ENCODE peak calls at places on chromosomes 6 and 20, in nine cellular contexts. N is CD8-positive, alpha-beta memory T cell; W is CD4-positive, alpha-beta T cell; Y is ovary; S is A673; U is CD4-positive, alpha-beta memory T cell; A is uterus; Q is pancreas; V is colonic mucosa. X is an unnamed sample. For H3K27me3, the result is how much of the 10 kb centered on the place peaks cover.

GRCh38 chr6:161212902-161213301 is 61.0 kb downstream of the AGPAT4 start:
- DNase-seq in N (no peak), W (no peak), Y (no peak), S (no peak), U (no peak), A (no peak), Q (peak), V (no peak), X (no peak)

GRCh38 chr6:21220271-21220987 is 373.1 kb upstream of the SOX4 start:
- DNase-seq in N (no peak), W (no peak), Y (no peak), S (no peak), U (no peak), A (no peak), Q (no peak), V (no peak), X (peak)

GRCh38 chr6:70375166-70375565 is 38.1 kb upstream of the FAM135A start:
- DNase-seq in N (no peak), W (no peak), Y (no peak), S (no peak), U (no peak), A (no peak), Q (no peak), V (no peak), X (peak)

GRCh38 chr6:34459899-34460593 is 5.8 kb upstream of the PACSIN1 start:
- DNase-seq in N (peak), W (peak), Y (no peak), S (peak), U (peak), A (no peak), Q (peak), V (peak), X (peak)

GRCh38 chr6:70412797-70413113 is 553 bp upstream of the FAM135A start:
- DNase-seq in N (peak), W (no peak), Y (no peak), S (no peak), U (no peak), A (no peak), Q (no peak), V (no peak), X (no peak)

GRCh38 chr20:48597521-48598302 is 230.1 kb downstream of the PREX1 start:
- DNase-seq in N (no peak), W (no peak), Y (no peak), S (no peak), U (no peak), A (no peak), Q (no peak), V (no peak), X (no peak)

GRCh38 chr6:37049990-37050853 is 44.8 kb downstream of the FGD2 start:
- DNase-seq in N (peak), W (peak), Y (no peak), S (no peak), U (peak), A (no peak), Q (peak), V (peak), X (no peak)

GRCh38 chr6:24766685-24767462 is 7.9 kb upstream of the GMNN start:
- DNase-seq in N (no peak), W (no peak), Y (no peak), S (peak), U (peak), A (no peak), Q (no peak), V (no peak), X (peak)

GRCh38 chr6:2918936-2919335 is 15.8 kb upstream of the SERPINB9 start:
- DNase-seq in N (no peak), W (no peak), Y (no peak), S (no peak), U (no peak), A (no peak), Q (no peak), V (peak), X (no peak)

GRCh38 chr20:53597085-53597482 is 3.4 kb upstream of the ZNF217 start:
- DNase-seq in N (no peak), W (no peak), Y (no peak), S (peak), U (no peak), A (no peak), Q (peak), V (peak), X (peak)

GRCh38 chr20:59148713-59149493 is 14.7 kb upstream of the ZNF831 start:
- DNase-seq in N (no peak), W (no peak), Y (no peak), S (peak), U (peak), A (no peak), Q (no peak), V (no peak), X (no peak)

GRCh38 chr20:45833030-45833882 is at the start of gene SNX21:
- DNase-seq in N (peak), W (no peak), Y (peak), S (peak), U (peak), A (peak), Q (peak), V (peak), X (peak)

GRCh38 chr20:36941403-36941835 is 10.1 kb downstream of the SAMHD1 start:
- DNase-seq in N (no peak), W (no peak), Y (peak), S (peak), U (no peak), A (no peak), Q (no peak), V (no peak), X (no peak)

GRCh38 chr6:84016029-84016428 is 17.5 kb upstream of the MRAP2 start:
- DNase-seq in N (no peak), W (no peak), Y (no peak), S (no peak), U (no peak), A (no peak), Q (no peak), V (no peak), X (no peak)

GRCh38 chr6:54716869-54717268 is 129.7 kb upstream of the FAM83B start:
- DNase-seq in N (no peak), W (no peak), Y (no peak), S (no peak), U (no peak), A (no peak), Q (no peak), V (no peak), X (no peak)

GRCh38 chr6:37820713-37821069 is 1.2 kb downstream of the ZFAND3 start:
- DNase-seq in N (no peak), W (no peak), Y (no peak), S (no peak), U (no peak), A (no peak), Q (no peak), V (no peak), X (no peak)

GRCh38 chr6:133630651-133631050 is 258.3 kb upstream of the TCF21 start:
- DNase-seq in N (no peak), W (no peak), Y (no peak), S (peak), U (no peak), A (no peak), Q (no peak), V (no peak), X (no peak)

GRCh38 chr6:43702522-43703440 is 15.2 kb upstream of the MRPS18A start:
- DNase-seq in N (no peak), W (no peak), Y (peak), S (peak), U (no peak), A (peak), Q (peak), V (peak), X (peak)

GRCh38 chr6:106510090-106510970 is 119.0 kb downstream of the RTN4IP1 start:
- DNase-seq in N (peak), W (peak), Y (peak), S (peak), U (peak), A (peak), Q (peak), V (peak), X (peak)

GRCh38 chr6:106508836-106509235 is 120.5 kb downstream of the RTN4IP1 start:
- DNase-seq in N (no peak), W (no peak), Y (no peak), S (no peak), U (no peak), A (no peak), Q (no peak), V (no peak), X (peak)

GRCh38 chr6:106511274-106512047 is 117.8 kb downstream of the RTN4IP1 start:
- DNase-seq in N (peak), W (no peak), Y (peak), S (peak), U (peak), A (no peak), Q (peak), V (peak), X (peak)

GRCh38 chr6:106512048-106512957 is 117.0 kb downstream of the RTN4IP1 start:
- DNase-seq in N (peak), W (peak), Y (peak), S (peak), U (peak), A (peak), Q (peak), V (peak), X (peak)

GRCh38 chr6:106509420-106510089 is 119.7 kb downstream of the RTN4IP1 start:
- DNase-seq in N (no peak), W (no peak), Y (no peak), S (no peak), U (no peak), A (no peak), Q (no peak), V (no peak), X (no peak)
- H3K27me3 ChIP-seq in N (under half), W (under half), Y (under half), S (under half), U (under half), A (under half), Q (under half), V (under half), X (under half)

DNA sequence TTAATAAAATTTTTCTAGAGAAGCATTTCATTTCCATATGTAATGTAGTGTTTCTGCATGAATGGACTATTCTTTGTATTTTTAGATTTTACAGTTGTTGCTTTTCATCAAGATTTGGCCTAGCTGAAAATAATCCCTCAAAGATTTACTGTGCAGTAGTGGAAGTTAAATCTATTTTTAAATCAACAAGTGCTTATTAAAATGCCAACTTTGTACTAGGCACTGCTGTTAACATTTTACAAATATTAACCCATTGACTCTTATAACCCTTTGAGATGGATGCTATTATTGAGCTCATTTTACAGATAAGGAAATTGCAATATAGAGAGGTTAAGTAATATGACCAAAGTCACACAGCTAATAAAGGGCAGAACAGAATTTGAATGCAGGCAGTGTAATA is 274.5 kb downstream of the NKAIN2 start:
- DNase-seq in N (no peak), W (no peak), Y (no peak), S (no peak), U (no peak), A (no peak), Q (no peak), V (no peak), X (no peak)
- H3K27me3 ChIP-seq in N (under half), W (under half), Y (under half), S (under half), U (under half), A (under half), Q (under half), V (under half), X (under half)

GRCh38 chr20:51022227-51022802 is 592 bp downstream of the KCNG1 start:
- DNase-seq in N (no peak), W (no peak), Y (no peak), S (no peak), U (no peak), A (no peak), Q (no peak), V (no peak), X (no peak)

GRCh38 chr20:51026317-51026716 is 3.4 kb upstream of the KCNG1 start:
- DNase-seq in N (no peak), W (no peak), Y (no peak), S (no peak), U (no peak), A (no peak), Q (no peak), V (no peak), X (no peak)

GRCh38 chr20:51022803-51023616 is at the start of gene KCNG1:
- DNase-seq in N (no peak), W (no peak), Y (no peak), S (peak), U (peak), A (peak), Q (peak), V (peak), X (peak)

GRCh38 chr20:51023617-51024155 is 779 bp upstream of the KCNG1 start:
- DNase-seq in N (no peak), W (no peak), Y (no peak), S (no peak), U (no peak), A (no peak), Q (no peak), V (no peak), X (no peak)

GRCh38 chr20:51024761-51025160 is 1.9 kb upstream of the KCNG1 start:
- DNase-seq in N (no peak), W (no peak), Y (no peak), S (no peak), U (no peak), A (no peak), Q (no peak), V (no peak), X (no peak)
- H3K27me3 ChIP-seq in N (under half), W (half or more), Y (under half), S (under half), U (under half), A (under half), Q (under half), V (under half), X (under half)

DNA sequence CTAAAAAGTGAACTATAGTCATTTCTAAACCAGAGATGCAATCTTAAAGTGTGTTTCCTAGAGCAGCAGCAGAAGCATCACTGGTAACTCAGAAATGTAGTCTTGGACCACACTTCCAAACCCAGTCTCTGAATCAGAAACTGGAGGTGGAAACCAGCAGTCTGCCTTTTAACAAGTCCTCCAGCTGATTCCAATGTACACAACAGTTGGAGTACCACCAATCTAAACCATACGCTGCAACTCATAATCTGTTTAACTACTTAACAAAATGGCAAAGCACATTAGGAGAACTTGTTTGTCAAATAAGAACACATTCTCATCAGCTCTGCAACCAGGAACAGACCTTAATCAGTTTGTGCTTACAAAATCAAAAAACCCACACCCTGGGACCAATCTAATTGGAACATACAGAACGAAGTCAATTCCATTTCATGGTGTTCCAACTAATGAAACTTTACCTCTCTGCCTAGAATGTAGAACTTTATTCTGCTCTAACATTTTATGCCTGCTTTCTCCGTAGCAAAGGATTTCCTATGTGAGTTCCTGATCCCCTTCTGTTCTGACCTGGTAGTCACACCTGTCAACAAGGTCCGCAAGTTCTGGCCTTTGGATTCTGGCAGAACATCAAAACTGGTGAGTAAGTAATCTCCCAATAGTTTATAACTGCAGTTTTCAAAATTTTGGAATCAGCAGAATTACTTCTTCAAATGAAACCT is 390.4 kb downstream of the HTR1B start:
- DNase-seq in N (no peak), W (no peak), Y (no peak), S (no peak), U (no peak), A (no peak), Q (no peak), V (no peak), X (no peak)
- H3K27me3 ChIP-seq in N (under half), W (under half), Y (under half), S (under half), U (under half), A (under half), Q (under half), V (under half), X (under half)

GRCh38 chr6:108914235-108915022 is 66.2 kb downstream of the ARMC2 start:
- DNase-seq in N (no peak), W (peak), Y (no peak), S (peak), U (peak), A (no peak), Q (no peak), V (no peak), X (no peak)

GRCh38 chr6:108920751-108921150 is 72.5 kb downstream of the ARMC2 start:
- DNase-seq in N (no peak), W (no peak), Y (no peak), S (no peak), U (no peak), A (no peak), Q (no peak), V (no peak), X (no peak)

GRCh38 chr6:108916026-108916689 is 67.9 kb downstream of the ARMC2 start:
- DNase-seq in N (no peak), W (no peak), Y (no peak), S (no peak), U (no peak), A (no peak), Q (no peak), V (no peak), X (peak)

GRCh38 chr6:108915258-108915657 is 67.0 kb downstream of the ARMC2 start:
- DNase-seq in N (no peak), W (no peak), Y (no peak), S (no peak), U (no peak), A (no peak), Q (no peak), V (no peak), X (no peak)
- H3K27me3 ChIP-seq in N (under half), W (under half), Y (under half), S (under half), U (under half), A (under half), Q (under half), V (under half), X (under half)

DNA sequence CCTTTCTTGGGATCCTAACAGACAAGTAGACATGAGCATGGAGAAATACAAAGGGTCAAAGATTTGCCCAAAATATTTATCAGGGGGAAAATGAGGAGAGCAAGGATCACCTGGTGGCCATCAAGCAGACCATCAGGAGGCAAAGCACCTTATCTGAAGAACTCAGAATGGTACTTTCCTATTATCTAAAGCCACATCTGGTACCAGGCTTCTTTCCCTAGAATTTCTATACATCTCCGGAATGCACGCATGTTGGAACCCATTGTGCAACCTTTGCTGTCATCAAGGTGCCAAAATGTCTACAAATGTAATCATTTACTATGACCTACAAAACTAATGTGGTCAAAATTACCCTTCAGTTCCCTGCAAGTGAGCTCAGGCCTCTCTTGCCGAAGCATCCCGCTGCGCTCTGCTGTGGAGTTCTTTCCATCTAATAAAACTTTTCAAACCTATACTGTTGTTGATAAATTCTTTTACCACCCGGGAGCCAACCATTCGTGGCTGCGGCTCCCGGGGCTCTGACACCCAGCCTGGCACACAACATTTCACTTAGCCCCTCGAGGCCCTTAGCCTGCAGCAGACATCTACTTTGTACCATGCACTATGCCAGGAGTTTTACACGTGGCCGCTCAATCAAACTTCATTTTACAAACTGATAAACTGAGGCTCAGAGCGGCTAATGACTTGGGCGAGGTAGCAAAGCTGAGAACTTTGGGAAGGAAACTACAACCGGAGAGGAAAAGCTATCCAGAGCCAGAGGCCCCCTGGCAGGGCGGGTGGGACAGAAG is 3.8 kb upstream of the CPXM1 start:
- DNase-seq in N (no peak), W (no peak), Y (no peak), S (no peak), U (no peak), A (no peak), Q (no peak), V (no peak), X (no peak)
- H3K27me3 ChIP-seq in N (under half), W (half or more), Y (under half), S (half or more), U (under half), A (under half), Q (under half), V (under half), X (under half)

DNA sequence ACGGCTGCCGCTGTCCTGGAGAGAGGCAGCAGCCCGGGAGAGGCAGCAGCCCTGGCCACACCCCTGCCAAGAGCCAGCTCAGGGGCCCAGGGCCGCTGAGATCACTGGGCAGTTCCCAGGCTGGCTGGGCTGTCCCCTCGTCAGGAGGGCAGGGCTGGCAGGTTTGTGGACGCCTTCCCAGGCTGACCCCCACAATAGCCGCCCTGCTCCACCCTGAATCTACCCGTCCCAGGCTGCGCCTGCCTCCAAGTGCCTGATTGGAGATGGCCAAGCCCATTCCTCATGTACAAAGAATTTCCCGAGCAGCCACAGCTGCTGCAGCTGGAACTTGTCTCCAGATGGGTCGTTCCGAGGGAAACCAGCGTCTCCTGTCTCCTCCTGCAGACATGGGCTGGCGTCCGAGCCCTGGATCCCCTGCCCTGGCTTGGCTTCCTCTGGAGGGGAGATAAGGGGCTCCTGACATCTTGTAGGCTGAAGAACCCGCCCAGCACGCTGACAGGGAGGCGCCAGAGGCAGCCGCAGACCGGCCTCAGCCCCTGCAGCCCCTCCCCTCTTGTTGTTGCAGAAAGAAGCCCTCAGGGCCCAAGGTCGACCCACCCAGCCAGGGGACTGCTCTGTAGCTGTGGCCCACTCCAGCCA is 9.4 kb upstream of the GATA5 start:
- DNase-seq in N (no peak), W (no peak), Y (peak), S (no peak), U (no peak), A (peak), Q (peak), V (no peak), X (no peak)
- H3K27me3 ChIP-seq in N (under half), W (half or more), Y (under half), S (half or more), U (under half), A (under half), Q (under half), V (under half), X (under half)

GRCh38 chr6:41399424-41399823 is 64.0 kb downstream of the NCR2 start:
- DNase-seq in N (no peak), W (no peak), Y (no peak), S (no peak), U (no peak), A (no peak), Q (no peak), V (no peak), X (no peak)

GRCh38 chr6:41392249-41392648 is 56.8 kb downstream of the NCR2 start:
- DNase-seq in N (no peak), W (no peak), Y (no peak), S (no peak), U (no peak), A (no peak), Q (no peak), V (no peak), X (no peak)

DNA sequence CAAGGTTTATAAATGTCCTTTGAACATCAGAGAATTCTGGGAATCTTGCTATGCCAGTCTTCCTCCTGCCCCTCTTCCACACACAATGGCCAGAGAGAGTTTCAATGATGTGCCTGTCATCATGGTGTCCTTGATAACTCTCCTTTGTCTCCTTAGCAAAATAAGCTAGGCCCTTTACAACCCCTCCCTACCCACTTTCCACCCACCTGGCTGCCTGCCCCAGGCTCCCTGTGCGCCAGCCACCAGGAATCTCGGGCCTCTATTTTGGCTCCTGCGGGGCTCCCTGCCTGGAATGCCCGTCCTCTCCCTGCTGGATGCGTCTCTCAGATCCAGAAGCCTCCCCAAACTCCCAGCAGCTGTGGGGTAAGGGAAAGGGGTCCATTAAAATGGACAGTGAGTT is 60.9 kb downstream of the NCR2 start:
- DNase-seq in N (no peak), W (no peak), Y (no peak), S (no peak), U (no peak), A (no peak), Q (no peak), V (no peak), X (no peak)
- H3K27me3 ChIP-seq in N (under half), W (under half), Y (under half), S (under half), U (under half), A (under half), Q (under half), V (under half), X (under half)